ENCODE peak calls at places on chromosomes 6 and 20, in seven cellular contexts. S is OCI-LY7; L is effector memory CD4-positive, alpha-beta T cell; F is NCI-H1105 treated with DMSO at 0.1 percent for 48 hours; I is anterior cingulate cortex; X is cardiac muscle cell; P is NCI-H1436. Z is an unnamed sample.

GRCh38 chr6:2158596-2159271 is 86.7 kb downstream of the GMDS start:
- DNase-seq in P (no peak), X (peak; percentile 50), S (peak; percentile 7), F (no peak), L (no peak), I (no peak), Z (no peak)

GRCh38 chr20:6769953-6770831 is 2.7 kb downstream of the BMP2 start:
- DNase-seq in F (no peak), L (no peak), P (no peak), X (peak; percentile 64), S (no peak), I (no peak), Z (no peak)

GRCh38 chr6:64685401-64685800 is 1021.6 kb downstream of the EYS start:
- DNase-seq in S (no peak), I (no peak), F (no peak), L (no peak), X (no peak), P (no peak), Z (no peak)

GRCh38 chr6:15929685-15930084 is 199.2 kb upstream of the MYLIP start:
- DNase-seq in I (no peak), S (no peak), P (no peak), X (peak; percentile 38), F (peak; percentile 67), L (no peak), Z (no peak)

GRCh38 chr20:50303573-50304500 is 113.2 kb downstream of the CEBPB start:
- DNase-seq in S (no peak), P (peak; percentile 31), X (peak; percentile 98), F (peak; percentile 69), L (no peak), I (no peak), Z (no peak)

GRCh38 chr6:40672118-40672517 is 85.0 kb upstream of the LRFN2 start:
- DNase-seq in I (no peak), P (no peak), F (no peak), L (no peak), X (no peak), S (no peak), Z (no peak)

GRCh38 chr6:63804381-63804956 is 168.9 kb downstream of the PHF3 start:
- DNase-seq in P (no peak), L (no peak), I (no peak), S (no peak), F (no peak), X (peak; percentile 85), Z (no peak)

GRCh38 chr6:111653961-111654360 is 48.3 kb upstream of the TRAF3IP2 start:
- DNase-seq in I (no peak), P (no peak), L (no peak), S (no peak), F (peak; percentile 87), X (no peak), Z (no peak)

GRCh38 chr6:132548746-132549463 is 3.6 kb upstream of the TAAR8 start:
- DNase-seq in F (no peak), L (no peak), X (no peak), I (no peak), S (no peak), P (no peak), Z (no peak)

GRCh38 chr6:16751251-16751946 is 9.9 kb downstream of the ATXN1 start:
- DNase-seq in I (no peak), S (no peak), P (no peak), L (no peak), X (no peak), F (no peak), Z (no peak)

Z was measured in occipital lobe.